ENCODE peak calls at places on chromosomes 16 and 17, in nine cellular contexts. One of them, this sample, is unnamed.

GRCh38 chr16:3577302-3577752 is at the start of gene NLRC3:
- DNase-seq in K562: no peak
- DNase-seq in GM12892: no peak
- DNase-seq in GM12891: no peak
- DNase-seq in right lobe of liver: peak; percentile 42
- DNase-seq in A549: no peak
- DNase-seq in HCT116: no peak
- DNase-seq in adrenal gland: no peak
- DNase-seq in sigmoid colon: no peak
- DNase-seq in this sample: peak; percentile 84

GRCh38 chr17:69425978-69426377 is 11.5 kb downstream of the MAP2K6 start:
- DNase-seq in adrenal gland: no peak
- DNase-seq in GM12892: no peak
- DNase-seq in right lobe of liver: no peak
- DNase-seq in GM12891: no peak
- DNase-seq in A549: no peak
- DNase-seq in HCT116: no peak
- DNase-seq in K562: no peak
- DNase-seq in sigmoid colon: no peak
- DNase-seq in this sample: no peak

GRCh38 chr16:8928467-8928957 is 35.2 kb downstream of the USP7 start:
- DNase-seq in adrenal gland: no peak
- DNase-seq in HCT116: no peak
- DNase-seq in K562: no peak
- DNase-seq in GM12891: no peak
- DNase-seq in right lobe of liver: no peak
- DNase-seq in A549: no peak
- DNase-seq in sigmoid colon: no peak
- DNase-seq in GM12892: no peak
- DNase-seq in this sample: no peak

GRCh38 chr17:43710101-43710500 is 48.4 kb upstream of the MEOX1 start:
- DNase-seq in adrenal gland: no peak
- DNase-seq in GM12892: no peak
- DNase-seq in GM12891: no peak
- DNase-seq in right lobe of liver: no peak
- DNase-seq in HCT116: no peak
- DNase-seq in sigmoid colon: no peak
- DNase-seq in K562: no peak
- DNase-seq in A549: no peak
- DNase-seq in this sample: no peak

GRCh38 chr16:3101018-3101840 is 2.1 kb upstream of the ZSCAN10 start:
- DNase-seq in sigmoid colon: no peak
- DNase-seq in K562: peak; percentile 44
- DNase-seq in A549: peak; percentile 65
- DNase-seq in right lobe of liver: peak; percentile 46
- DNase-seq in adrenal gland: no peak
- DNase-seq in HCT116: no peak
- DNase-seq in GM12891: peak; percentile 64
- DNase-seq in GM12892: no peak
- DNase-seq in this sample: peak; percentile 55

GRCh38 chr16:57764341-57765159 is 29.0 kb downstream of the KATNB1 start:
- DNase-seq in right lobe of liver: no peak
- DNase-seq in K562: peak; percentile 100
- DNase-seq in sigmoid colon: no peak
- DNase-seq in GM12891: peak; percentile 63
- DNase-seq in GM12892: peak; percentile 52
- DNase-seq in A549: peak; percentile 98
- DNase-seq in HCT116: peak; percentile 90
- DNase-seq in adrenal gland: peak; percentile 76
- DNase-seq in this sample: no peak

GRCh38 chr17:7835818-7836595 is 2.0 kb downstream of the KDM6B start:
- DNase-seq in A549: peak; percentile 74
- DNase-seq in GM12891: no peak
- DNase-seq in adrenal gland: peak; percentile 87
- DNase-seq in K562: no peak
- DNase-seq in HCT116: no peak
- DNase-seq in right lobe of liver: peak; percentile 91
- DNase-seq in sigmoid colon: peak; percentile 90
- DNase-seq in GM12892: no peak
- DNase-seq in this sample: no peak

GRCh38 chr17:6997171-6997570 is 1.3 kb downstream of the ALOX12 start:
- DNase-seq in right lobe of liver: no peak
- DNase-seq in sigmoid colon: no peak
- DNase-seq in K562: no peak
- DNase-seq in GM12892: no peak
- DNase-seq in A549: no peak
- DNase-seq in HCT116: no peak
- DNase-seq in adrenal gland: no peak
- DNase-seq in GM12891: no peak
- DNase-seq in this sample: no peak

GRCh38 chr17:50560931-50561750 is 626 bp downstream of the CACNA1G start:
- DNase-seq in K562: peak; percentile 29
- DNase-seq in right lobe of liver: no peak
- DNase-seq in sigmoid colon: no peak
- DNase-seq in GM12891: no peak
- DNase-seq in adrenal gland: no peak
- DNase-seq in A549: no peak
- DNase-seq in HCT116: no peak
- DNase-seq in GM12892: no peak
- DNase-seq in this sample: no peak

GRCh38 chr17:50472286-50472685 is 3.6 kb upstream of the CHAD start:
- DNase-seq in right lobe of liver: no peak
- DNase-seq in K562: no peak
- DNase-seq in GM12892: no peak
- DNase-seq in sigmoid colon: no peak
- DNase-seq in HCT116: no peak
- DNase-seq in A549: no peak
- DNase-seq in adrenal gland: no peak
- DNase-seq in GM12891: no peak
- DNase-seq in this sample: peak; percentile 64

GRCh38 chr17:59842901-59843652 is 49.7 kb downstream of the TUBD1 start:
- DNase-seq in K562: no peak
- DNase-seq in sigmoid colon: peak; percentile 65
- DNase-seq in A549: peak; percentile 98
- DNase-seq in HCT116: peak; percentile 96
- DNase-seq in GM12891: no peak
- DNase-seq in adrenal gland: peak; percentile 69
- DNase-seq in GM12892: no peak
- DNase-seq in right lobe of liver: no peak
- DNase-seq in this sample: no peak

GRCh38 chr17:21176996-21177395 is 37.0 kb downstream of the TMEM11 start:
- DNase-seq in HCT116: no peak
- DNase-seq in right lobe of liver: peak; percentile 34
- DNase-seq in sigmoid colon: peak; percentile 32
- DNase-seq in adrenal gland: no peak
- DNase-seq in GM12892: no peak
- DNase-seq in GM12891: no peak
- DNase-seq in K562: no peak
- DNase-seq in A549: no peak
- DNase-seq in this sample: no peak

GRCh38 chr16:55944377-55944802 is 69.2 kb upstream of the CES5A start:
- DNase-seq in A549: peak; percentile 46
- DNase-seq in GM12891: peak; percentile 14
- DNase-seq in HCT116: peak; percentile 23
- DNase-seq in GM12892: no peak
- DNase-seq in right lobe of liver: peak; percentile 68
- DNase-seq in adrenal gland: peak; percentile 70
- DNase-seq in sigmoid colon: peak; percentile 91
- DNase-seq in K562: peak; percentile 69
- DNase-seq in this sample: no peak

GRCh38 chr16:57574646-57575467 is 32.4 kb downstream of the ADGRG5 start:
- DNase-seq in sigmoid colon: no peak
- DNase-seq in A549: no peak
- DNase-seq in GM12891: no peak
- DNase-seq in K562: no peak
- DNase-seq in HCT116: no peak
- DNase-seq in GM12892: no peak
- DNase-seq in right lobe of liver: no peak
- DNase-seq in adrenal gland: no peak
- DNase-seq in this sample: no peak

GRCh38 chr17:19743101-19744100 is 4.7 kb downstream of the ALDH3A1 start:
- DNase-seq in right lobe of liver: no peak
- DNase-seq in HCT116: no peak
- DNase-seq in GM12891: no peak
- DNase-seq in GM12892: no peak
- DNase-seq in sigmoid colon: no peak
- DNase-seq in K562: no peak
- DNase-seq in adrenal gland: no peak
- DNase-seq in A549: no peak
- DNase-seq in this sample: no peak

GRCh38 chr17:48915459-48916282 is 7.5 kb downstream of the UBE2Z start:
- DNase-seq in K562: no peak
- DNase-seq in A549: peak; percentile 70
- DNase-seq in GM12892: peak; percentile 34
- DNase-seq in GM12891: peak; percentile 39
- DNase-seq in HCT116: no peak
- DNase-seq in sigmoid colon: no peak
- DNase-seq in adrenal gland: peak; percentile 64
- DNase-seq in right lobe of liver: no peak
- DNase-seq in this sample: no peak

GRCh38 chr17:80413771-80414507 is 1.0 kb upstream of the ENDOV start:
- DNase-seq in K562: no peak
- DNase-seq in A549: no peak
- DNase-seq in GM12892: no peak
- DNase-seq in HCT116: no peak
- DNase-seq in sigmoid colon: no peak
- DNase-seq in right lobe of liver: no peak
- DNase-seq in adrenal gland: no peak
- DNase-seq in GM12891: no peak
- DNase-seq in this sample: no peak

GRCh38 chr16:85422374-85423185 is 190.5 kb upstream of the GSE1 start:
- DNase-seq in right lobe of liver: peak; percentile 95
- DNase-seq in HCT116: no peak
- DNase-seq in sigmoid colon: peak; percentile 65
- DNase-seq in GM12891: no peak
- DNase-seq in GM12892: no peak
- DNase-seq in adrenal gland: no peak
- DNase-seq in K562: peak; percentile 82
- DNase-seq in A549: peak; percentile 65
- DNase-seq in this sample: peak; percentile 66

GRCh38 chr17:65293584-65294183 is 156.5 kb downstream of the RGS9 start:
- DNase-seq in right lobe of liver: no peak
- DNase-seq in GM12891: no peak
- DNase-seq in A549: no peak
- DNase-seq in adrenal gland: no peak
- DNase-seq in K562: no peak
- DNase-seq in HCT116: no peak
- DNase-seq in sigmoid colon: no peak
- DNase-seq in GM12892: no peak
- DNase-seq in this sample: no peak

GRCh38 chr16:87459027-87459426 is 33.8 kb downstream of the ZCCHC14 start:
- DNase-seq in K562: no peak
- DNase-seq in A549: no peak
- DNase-seq in sigmoid colon: no peak
- DNase-seq in right lobe of liver: no peak
- DNase-seq in GM12891: no peak
- DNase-seq in adrenal gland: no peak
- DNase-seq in GM12892: no peak
- DNase-seq in HCT116: no peak
- DNase-seq in this sample: no peak

GRCh38 chr16:68529931-68530667 is 9.0 kb upstream of the ZFP90 start:
- DNase-seq in A549: peak; percentile 91
- DNase-seq in sigmoid colon: peak; percentile 94
- DNase-seq in HCT116: peak; percentile 41
- DNase-seq in K562: peak; percentile 79
- DNase-seq in GM12892: peak; percentile 99
- DNase-seq in GM12891: peak; percentile 97
- DNase-seq in adrenal gland: peak; percentile 90
- DNase-seq in right lobe of liver: peak; percentile 90
- DNase-seq in this sample: peak; percentile 95
- TF ChIP-seq POLR2A in A549: peak; percentile 55
- TF ChIP-seq POLR2A in sigmoid colon: no peak
- TF ChIP-seq POLR2A in HCT116: no peak
- TF ChIP-seq POLR2A in K562: no peak
- TF ChIP-seq POLR2A in GM12892: peak; percentile 67
- TF ChIP-seq POLR2A in GM12891: no peak
- TF ChIP-seq POLR2A in adrenal gland: no peak
- TF ChIP-seq POLR2A in right lobe of liver: no peak
- TF ChIP-seq POLR2A in this sample: no peak

DNA sequence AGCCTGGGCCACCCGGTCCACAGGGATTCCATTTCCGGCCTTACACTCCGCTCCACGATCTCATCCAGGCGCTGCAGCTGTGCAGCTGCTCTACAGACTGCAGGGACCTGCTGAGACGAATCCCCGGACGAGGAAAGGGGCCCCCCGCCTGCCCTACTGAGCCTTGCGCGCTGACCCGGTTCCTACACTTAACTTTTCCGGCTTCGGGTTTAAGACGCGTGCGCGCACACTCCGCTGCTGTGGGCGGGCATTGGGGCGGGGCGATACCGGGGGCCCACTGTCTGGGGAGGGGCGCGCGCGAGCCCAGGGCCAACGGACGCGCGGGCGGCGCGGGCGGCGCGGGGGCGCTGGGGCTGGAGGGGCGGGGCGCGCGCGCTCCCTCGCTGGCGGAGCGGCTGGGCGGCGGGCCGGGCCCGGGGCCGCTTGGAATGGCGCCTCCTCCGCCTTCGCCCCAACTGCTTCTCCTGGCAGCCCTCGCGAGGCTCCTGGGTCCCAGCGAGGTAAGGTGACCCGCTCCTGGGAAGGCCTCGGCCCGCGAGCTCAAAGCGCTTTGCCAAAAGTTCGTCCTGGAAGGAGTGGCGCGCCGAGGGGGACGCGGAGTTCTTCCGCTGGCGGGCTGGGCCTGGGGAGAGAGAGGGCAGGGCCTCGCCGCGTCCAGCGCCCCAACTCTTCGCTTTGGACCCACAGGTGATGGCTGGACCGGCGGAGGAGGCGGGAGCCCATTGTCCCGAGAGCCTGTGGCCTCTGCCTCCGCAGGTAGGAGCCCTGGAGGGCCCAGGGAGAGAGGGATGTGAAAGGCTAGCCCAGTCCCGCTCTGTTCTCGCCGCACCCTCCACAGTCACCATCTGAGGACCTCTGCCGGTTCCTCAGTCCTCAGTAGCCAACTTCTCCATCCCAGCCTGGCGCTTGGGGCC is at the start of gene TP53I13:
- DNase-seq in A549: peak; percentile 90
- DNase-seq in GM12891: peak; percentile 84
- DNase-seq in sigmoid colon: peak; percentile 93
- DNase-seq in adrenal gland: peak; percentile 85
- DNase-seq in HCT116: peak; percentile 22
- DNase-seq in GM12892: peak; percentile 81
- DNase-seq in right lobe of liver: peak; percentile 93
- DNase-seq in K562: peak; percentile 96
- DNase-seq in this sample: peak; percentile 98
- TF ChIP-seq POLR2A in A549: peak; percentile 81
- TF ChIP-seq POLR2A in GM12891: no peak
- TF ChIP-seq POLR2A in sigmoid colon: peak; percentile 26
- TF ChIP-seq POLR2A in adrenal gland: no peak
- TF ChIP-seq POLR2A in HCT116: peak; percentile 47
- TF ChIP-seq POLR2A in GM12892: peak; percentile 65
- TF ChIP-seq POLR2A in right lobe of liver: peak; percentile 72
- TF ChIP-seq POLR2A in K562: peak; percentile 84
- TF ChIP-seq POLR2A in this sample: no peak

GRCh38 chr17:2222901-2223616 is 80.5 kb downstream of the SMG6 start:
- DNase-seq in adrenal gland: peak; percentile 82
- DNase-seq in HCT116: no peak
- DNase-seq in K562: no peak
- DNase-seq in right lobe of liver: peak; percentile 74
- DNase-seq in GM12892: no peak
- DNase-seq in sigmoid colon: peak; percentile 88
- DNase-seq in A549: no peak
- DNase-seq in GM12891: no peak
- DNase-seq in this sample: no peak
- TF ChIP-seq POLR2A in adrenal gland: no peak
- TF ChIP-seq POLR2A in HCT116: no peak
- TF ChIP-seq POLR2A in K562: no peak
- TF ChIP-seq POLR2A in right lobe of liver: no peak
- TF ChIP-seq POLR2A in GM12892: no peak
- TF ChIP-seq POLR2A in sigmoid colon: no peak
- TF ChIP-seq POLR2A in A549: no peak
- TF ChIP-seq POLR2A in GM12891: no peak
- TF ChIP-seq POLR2A in this sample: no peak

GRCh38 chr17:77892469-77893143 is 65.9 kb upstream of the TNRC6C start:
- DNase-seq in GM12891: no peak
- DNase-seq in right lobe of liver: no peak
- DNase-seq in sigmoid colon: peak; percentile 56
- DNase-seq in K562: peak; percentile 74
- DNase-seq in A549: no peak
- DNase-seq in adrenal gland: no peak
- DNase-seq in HCT116: peak; percentile 21
- DNase-seq in GM12892: no peak
- DNase-seq in this sample: peak; percentile 70
- TF ChIP-seq POLR2A in GM12891: no peak
- TF ChIP-seq POLR2A in right lobe of liver: no peak
- TF ChIP-seq POLR2A in sigmoid colon: no peak
- TF ChIP-seq POLR2A in K562: no peak
- TF ChIP-seq POLR2A in A549: no peak
- TF ChIP-seq POLR2A in adrenal gland: no peak
- TF ChIP-seq POLR2A in HCT116: no peak
- TF ChIP-seq POLR2A in GM12892: no peak
- TF ChIP-seq POLR2A in this sample: no peak

This sample was measured in spleen.